ENCODE peak calls at places on chromosome 15, in ten cellular contexts. O, U, H, K, R, V, F, N, P and W are unnamed samples.

GRCh38 chr15:67244966-67245478 is 9.4 kb downstream of the AAGAB start:
- DNase-seq in O (no peak), U (no peak), H (no peak), K (no peak), R (no peak), V (no peak), F (no peak), N (no peak), P (no peak), W (peak)

GRCh38 chr15:57950381-57950946 is 115.0 kb downstream of the ALDH1A2 start:
- DNase-seq in O (no peak), U (no peak), H (no peak), K (no peak), R (peak), V (no peak), F (no peak), N (no peak), P (no peak), W (no peak)

GRCh38 chr15:25796395-25796794 is 66.7 kb downstream of the ATP10A start:
- DNase-seq in O (no peak), U (no peak), H (peak), K (no peak), R (no peak), V (no peak), F (no peak), N (no peak), P (no peak), W (no peak)

GRCh38 chr15:68983821-68984517 is 30.5 kb upstream of the NOX5 start:
- DNase-seq in O (no peak), U (no peak), H (no peak), K (no peak), R (no peak), V (no peak), F (no peak), N (no peak), P (no peak), W (peak)

GRCh38 chr15:78598348-78598747 is 22.4 kb downstream of the CHRNA3 start:
- DNase-seq in O (no peak), U (no peak), H (no peak), K (no peak), R (no peak), V (no peak), F (no peak), N (no peak), P (no peak), W (no peak)

GRCh38 chr15:58472821-58473581 is 41.2 kb downstream of the LIPC start:
- DNase-seq in O (no peak), U (no peak), H (no peak), K (no peak), R (no peak), V (no peak), F (peak), N (peak), P (peak), W (peak)

GRCh38 chr15:67520276-67520975 is 505 bp upstream of the C15orf61 start:
- DNase-seq in O (no peak), U (peak), H (no peak), K (no peak), R (no peak), V (no peak), F (no peak), N (no peak), P (no peak), W (no peak)

GRCh38 chr15:57541805-57542504 is 49.7 kb upstream of the MYZAP start:
- DNase-seq in O (peak), U (peak), H (peak), K (peak), R (peak), V (no peak), F (no peak), N (peak), P (peak), W (peak)

GRCh38 chr15:30905821-30906220 is 2.1 kb downstream of the FAN1 start:
- DNase-seq in O (no peak), U (peak), H (no peak), K (no peak), R (no peak), V (no peak), F (no peak), N (no peak), P (no peak), W (no peak)

GRCh38 chr15:100229181-100230163 is 112.3 kb downstream of the ADAMTS17 start:
- DNase-seq in O (no peak), U (no peak), H (no peak), K (no peak), R (no peak), V (no peak), F (no peak), N (no peak), P (peak), W (no peak)

GRCh38 chr15:70358871-70359647 is 261.3 kb upstream of the TLE3 start:
- DNase-seq in O (peak), U (no peak), H (no peak), K (no peak), R (no peak), V (no peak), F (no peak), N (no peak), P (no peak), W (no peak)

GRCh38 chr15:99682455-99682854 is 50.8 kb downstream of the LYSMD4 start:
- DNase-seq in O (no peak), U (no peak), H (no peak), K (no peak), R (no peak), V (no peak), F (no peak), N (peak), P (no peak), W (peak)

GRCh38 chr15:80550219-80550909 is 144.7 kb upstream of the ABHD17C start:
- DNase-seq in O (no peak), U (no peak), H (no peak), K (no peak), R (no peak), V (peak), F (peak), N (peak), P (no peak), W (peak)

GRCh38 chr15:35540885-35541284 is 5.1 kb downstream of the DPH6 start:
- DNase-seq in O (no peak), U (no peak), H (no peak), K (no peak), R (no peak), V (no peak), F (no peak), N (no peak), P (no peak), W (peak)

GRCh38 chr15:75693501-75694240 is 19.0 kb downstream of the CSPG4 start:
- DNase-seq in O (no peak), U (no peak), H (no peak), K (no peak), R (no peak), V (no peak), F (no peak), N (peak), P (no peak), W (peak)

GRCh38 chr15:40906101-40906946 is 12.1 kb downstream of the VPS18 start:
- DNase-seq in O (peak), U (peak), H (peak), K (no peak), R (peak), V (no peak), F (peak), N (peak), P (peak), W (peak)

GRCh38 chr15:101308604-101309435 is 13.8 kb upstream of the SNRPA1 start:
- DNase-seq in O (no peak), U (no peak), H (no peak), K (no peak), R (no peak), V (no peak), F (no peak), N (no peak), P (no peak), W (no peak)

GRCh38 chr15:85688703-85689102 is 106.0 kb downstream of the KLHL25 start:
- DNase-seq in O (no peak), U (no peak), H (no peak), K (no peak), R (no peak), V (no peak), F (no peak), N (peak), P (no peak), W (no peak)

GRCh38 chr15:82539690-82540054 is 585 bp downstream of the RPS17 start:
- DNase-seq in O (peak), U (no peak), H (no peak), K (no peak), R (no peak), V (no peak), F (no peak), N (no peak), P (no peak), W (no peak)

GRCh38 chr15:37045859-37046318 is 54.5 kb downstream of the MEIS2 start:
- DNase-seq in O (peak), U (peak), H (peak), K (peak), R (no peak), V (no peak), F (no peak), N (no peak), P (no peak), W (no peak)

GRCh38 chr15:88440021-88440420 is 27.2 kb downstream of the MRPL46 start:
- DNase-seq in O (no peak), U (no peak), H (no peak), K (no peak), R (no peak), V (no peak), F (peak), N (peak), P (no peak), W (peak)

GRCh38 chr15:67124911-67125588 is 59.6 kb downstream of the SMAD3 start:
- DNase-seq in O (no peak), U (no peak), H (no peak), K (no peak), R (peak), V (no peak), F (no peak), N (no peak), P (no peak), W (no peak)

GRCh38 chr15:101477851-101478353 is 11.6 kb downstream of the PCSK6 start:
- DNase-seq in O (no peak), U (no peak), H (no peak), K (no peak), R (no peak), V (no peak), F (no peak), N (no peak), P (no peak), W (no peak)

GRCh38 chr15:81362790-81363189 is 11.2 kb downstream of the TMC3 start:
- DNase-seq in O (no peak), U (no peak), H (no peak), K (no peak), R (no peak), V (no peak), F (no peak), N (no peak), P (no peak), W (no peak)

GRCh38 chr15:82105458-82106205 is 59.8 kb upstream of the MEX3B start:
- DNase-seq in O (no peak), U (peak), H (peak), K (no peak), R (no peak), V (no peak), F (peak), N (no peak), P (no peak), W (peak)

GRCh38 chr15:36589971-36590370 is 10.5 kb downstream of the CDIN1 start:
- DNase-seq in O (no peak), U (no peak), H (no peak), K (no peak), R (no peak), V (no peak), F (no peak), N (no peak), P (no peak), W (peak)

GRCh38 chr15:90915216-90915807 is 12.2 kb downstream of the MAN2A2 start:
- DNase-seq in O (no peak), U (no peak), H (no peak), K (no peak), R (no peak), V (no peak), F (no peak), N (no peak), P (no peak), W (no peak)

GRCh38 chr15:90914240-90915080 is 11.4 kb downstream of the MAN2A2 start:
- DNase-seq in O (no peak), U (no peak), H (no peak), K (no peak), R (no peak), V (no peak), F (no peak), N (no peak), P (no peak), W (no peak)

GRCh38 chr15:90917569-90917968 is 14.5 kb downstream of the MAN2A2 start:
- DNase-seq in O (no peak), U (no peak), H (no peak), K (no peak), R (no peak), V (no peak), F (no peak), N (no peak), P (no peak), W (no peak)

GRCh38 chr15:90916461-90916860 is 13.4 kb downstream of the MAN2A2 start:
- DNase-seq in O (no peak), U (no peak), H (no peak), K (no peak), R (no peak), V (no peak), F (no peak), N (no peak), P (no peak), W (no peak)

GRCh38 chr15:90915808-90916440 is 12.8 kb downstream of the MAN2A2 start:
- DNase-seq in O (no peak), U (peak), H (no peak), K (no peak), R (no peak), V (no peak), F (no peak), N (no peak), P (no peak), W (no peak)
- H2AFZ ChIP-seq in O (no peak), U (no peak), H (no peak), K (no peak), R (no peak), V (no peak), F (no peak), N (no peak), P (no peak), W (no peak)

GRCh38 chr15:59611277-59612260 is at the start of gene GCNT3:
- DNase-seq in O (no peak), U (no peak), H (no peak), K (no peak), R (peak), V (no peak), F (peak), N (no peak), P (no peak), W (peak)

GRCh38 chr15:59615661-59616060 is 4.1 kb downstream of the GCNT3 start:
- DNase-seq in O (no peak), U (no peak), H (no peak), K (no peak), R (no peak), V (no peak), F (no peak), N (no peak), P (no peak), W (no peak)

GRCh38 chr15:59609730-59610712 is 1.6 kb upstream of the GCNT3 start:
- DNase-seq in O (no peak), U (peak), H (no peak), K (no peak), R (no peak), V (no peak), F (no peak), N (no peak), P (no peak), W (no peak)

GRCh38 chr15:59616390-59616789 is 4.8 kb downstream of the GCNT3 start:
- DNase-seq in O (no peak), U (peak), H (no peak), K (no peak), R (no peak), V (no peak), F (peak), N (no peak), P (no peak), W (no peak)

DNA sequence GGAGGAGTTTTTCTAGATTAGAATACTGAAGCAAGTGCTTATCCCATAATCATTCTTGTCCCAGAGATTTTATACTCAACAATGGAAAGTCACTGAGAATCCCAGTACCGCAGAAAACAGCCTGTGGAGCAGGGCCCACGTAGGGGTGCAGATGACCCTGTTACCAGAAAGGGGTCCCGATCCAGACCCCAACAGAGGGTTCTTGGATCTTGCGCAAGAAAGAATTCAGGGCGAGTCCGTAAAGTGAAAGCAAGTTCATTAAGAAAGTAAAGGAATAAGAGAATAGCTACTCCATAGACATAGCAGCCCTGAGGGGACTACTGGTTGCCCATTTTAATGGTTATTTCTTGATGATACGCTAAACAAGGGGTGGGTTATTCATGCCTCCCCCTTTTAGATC is 2.6 kb downstream of the GCNT3 start:
- DNase-seq in O (no peak), U (no peak), H (no peak), K (no peak), R (no peak), V (no peak), F (no peak), N (no peak), P (no peak), W (no peak)
- H2AFZ ChIP-seq in O (no peak), U (no peak), H (no peak), K (no peak), R (no peak), V (no peak), F (no peak), N (no peak), P (no peak), W (no peak)

GRCh38 chr15:89893027-89893426 is 767 bp downstream of the AP3S2 start:
- DNase-seq in O (no peak), U (no peak), H (no peak), K (no peak), R (no peak), V (no peak), F (peak), N (no peak), P (no peak), W (no peak)
- H2AFZ ChIP-seq in O (no peak), U (no peak), H (no peak), K (peak), R (no peak), V (no peak), F (peak), N (peak), P (peak), W (no peak)

DNA sequence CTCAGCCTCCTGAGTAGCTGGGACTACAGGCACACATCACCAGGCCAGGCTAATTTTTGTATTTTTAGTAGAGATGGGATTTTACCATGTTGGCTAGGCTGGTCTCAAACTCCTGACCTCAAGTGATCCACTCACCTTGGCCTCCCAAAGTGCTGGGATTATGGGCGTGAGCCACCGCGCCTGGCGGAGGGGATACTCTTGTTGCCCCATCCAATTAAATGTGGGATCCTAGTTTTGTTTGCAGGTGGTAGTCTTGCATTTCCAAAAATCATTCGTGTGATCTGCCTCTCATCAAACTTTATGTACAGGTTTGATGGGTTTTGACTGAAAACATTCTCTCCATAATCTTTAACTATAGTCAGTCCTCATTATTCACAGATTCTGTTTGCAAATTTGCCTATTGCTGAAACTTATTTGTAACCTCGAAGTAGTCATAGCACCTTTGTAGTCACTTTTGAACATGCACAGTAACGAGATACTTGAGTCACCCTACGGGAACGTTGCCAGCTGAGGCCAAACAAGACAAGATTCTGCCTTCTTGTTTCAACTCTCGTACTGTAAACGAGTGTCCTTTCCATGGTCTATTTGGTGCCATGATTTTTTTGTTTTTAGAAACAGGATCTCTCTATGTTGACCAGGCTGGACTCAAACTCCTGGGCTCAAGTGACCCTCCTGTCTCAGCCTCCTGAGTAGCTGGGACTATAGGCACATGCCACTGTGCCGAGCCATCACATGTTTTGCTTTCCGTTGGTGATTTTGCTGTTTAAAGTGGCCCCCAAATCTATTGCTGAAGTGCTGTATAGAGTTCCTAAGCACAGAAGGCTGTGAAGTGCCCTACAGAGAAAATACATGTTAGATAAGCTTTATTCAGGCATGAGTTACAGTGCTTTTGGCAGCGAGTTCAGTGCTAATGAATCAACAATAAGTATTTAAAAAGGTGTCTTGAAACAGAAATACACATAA is 8.1 kb upstream of the MAPK6 start:
- DNase-seq in O (no peak), U (no peak), H (no peak), K (no peak), R (peak), V (peak), F (peak), N (no peak), P (no peak), W (peak)
- H2AFZ ChIP-seq in O (no peak), U (no peak), H (no peak), K (no peak), R (peak), V (peak), F (no peak), N (peak), P (no peak), W (no peak)

GRCh38 chr15:65032823-65033537 is 3.5 kb upstream of the MTFMT start:
- DNase-seq in O (peak), U (peak), H (peak), K (peak), R (peak), V (no peak), F (peak), N (peak), P (no peak), W (peak)
- H2AFZ ChIP-seq in O (no peak), U (peak), H (no peak), K (peak), R (peak), V (peak), F (no peak), N (peak), P (no peak), W (peak)

GRCh38 chr15:73630796-73631471 is 2.3 kb downstream of the NPTN start:
- DNase-seq in O (no peak), U (no peak), H (no peak), K (no peak), R (no peak), V (no peak), F (no peak), N (peak), P (no peak), W (no peak)
- H2AFZ ChIP-seq in O (no peak), U (no peak), H (no peak), K (no peak), R (no peak), V (no peak), F (no peak), N (no peak), P (no peak), W (no peak)